ENCODE peak calls at places on chromosomes 7 and 10, in six cellular contexts. X is prostate gland, K is Peyer's patch, O is adrenal gland, B is A549, R is gastrocnemius medialis. G is an unnamed sample.

GRCh38 chr7:157587051-157587450 is 250.2 kb downstream of the DNAJB6 start:
- DNase-seq in O (no peak), B (no peak), K (no peak), X (no peak), R (no peak), G (no peak)

GRCh38 chr7:81583090-81583489 is 186.8 kb downstream of the HGF start:
- DNase-seq in X (no peak), R (no peak), K (no peak), O (no peak), B (no peak), G (no peak)

GRCh38 chr10:132521466-132522102 is 16.0 kb upstream of the INPP5A start:
- DNase-seq in O (peak; percentile 20), R (no peak), K (no peak), X (no peak), B (no peak), G (no peak)

GRCh38 chr7:79615466-79615865 is 162.0 kb upstream of the MAGI2 start:
- DNase-seq in O (no peak), X (no peak), B (no peak), K (no peak), R (no peak), G (no peak)

GRCh38 chr10:67760272-67760671 is 64.3 kb upstream of the CTNNA3 start:
- DNase-seq in X (no peak), K (no peak), O (no peak), B (no peak), R (no peak), G (no peak)

GRCh38 chr7:102426268-102427031 is 6.9 kb upstream of the ORAI2 start:
- DNase-seq in K (peak; percentile 87), O (no peak), B (no peak), R (no peak), X (no peak), G (no peak)

GRCh38 chr7:104976966-104977636 is 36.9 kb upstream of the KMT2E start:
- DNase-seq in R (no peak), O (no peak), B (no peak), K (no peak), X (no peak), G (no peak)

GRCh38 chr10:12726971-12727831 is 274.3 kb downstream of the CCDC3 start:
- DNase-seq in O (no peak), K (no peak), X (no peak), B (no peak), R (no peak), G (no peak)

GRCh38 chr10:12973149-12973718 is 28.3 kb downstream of the CCDC3 start:
- DNase-seq in K (no peak), X (no peak), R (no peak), B (no peak), O (no peak), G (no peak)

GRCh38 chr10:47164126-47164799 is 135.7 kb upstream of the GDF10 start:
- DNase-seq in K (no peak), B (peak; percentile 11), R (no peak), O (no peak), X (no peak), G (no peak)

GRCh38 chr10:47165168-47165710 is 134.8 kb upstream of the GDF10 start:
- DNase-seq in K (no peak), R (no peak), O (no peak), X (no peak), B (no peak), G (no peak)

GRCh38 chr10:47164800-47165128 is 135.2 kb upstream of the GDF10 start:
- DNase-seq in X (no peak), B (no peak), O (no peak), R (no peak), K (no peak), G (no peak)

GRCh38 chr10:47166405-47166777 is 133.6 kb upstream of the GDF10 start:
- DNase-seq in B (no peak), K (no peak), O (no peak), R (no peak), X (no peak), G (peak; percentile 17)

GRCh38 chr10:47165711-47166404 is 134.1 kb upstream of the GDF10 start:
- DNase-seq in X (peak; percentile 22), K (peak; percentile 46), R (peak; percentile 29), O (peak; percentile 49), B (no peak), G (peak; percentile 36)
- H3K4me3 ChIP-seq in X (peak overlapping the region; percentile 22), K (peak overlapping the region; percentile 32), R (peak overlapping the region; percentile 7), O (no peak overlapping the region), B (no peak overlapping the region), G (peak overlapping the region; percentile 15)

GRCh38 chr7:64307254-64308018 is 6.3 kb upstream of the ZNF736 start:
- DNase-seq in B (no peak), K (peak; percentile 96), R (peak; percentile 81), X (peak; percentile 96), O (peak; percentile 96), G (peak; percentile 97)
- TF ChIP-seq POLR2A in B (no peak), K (peak; percentile 52), R (peak; percentile 33), X (peak; percentile 57), O (peak; percentile 11), G (no peak)

DNA sequence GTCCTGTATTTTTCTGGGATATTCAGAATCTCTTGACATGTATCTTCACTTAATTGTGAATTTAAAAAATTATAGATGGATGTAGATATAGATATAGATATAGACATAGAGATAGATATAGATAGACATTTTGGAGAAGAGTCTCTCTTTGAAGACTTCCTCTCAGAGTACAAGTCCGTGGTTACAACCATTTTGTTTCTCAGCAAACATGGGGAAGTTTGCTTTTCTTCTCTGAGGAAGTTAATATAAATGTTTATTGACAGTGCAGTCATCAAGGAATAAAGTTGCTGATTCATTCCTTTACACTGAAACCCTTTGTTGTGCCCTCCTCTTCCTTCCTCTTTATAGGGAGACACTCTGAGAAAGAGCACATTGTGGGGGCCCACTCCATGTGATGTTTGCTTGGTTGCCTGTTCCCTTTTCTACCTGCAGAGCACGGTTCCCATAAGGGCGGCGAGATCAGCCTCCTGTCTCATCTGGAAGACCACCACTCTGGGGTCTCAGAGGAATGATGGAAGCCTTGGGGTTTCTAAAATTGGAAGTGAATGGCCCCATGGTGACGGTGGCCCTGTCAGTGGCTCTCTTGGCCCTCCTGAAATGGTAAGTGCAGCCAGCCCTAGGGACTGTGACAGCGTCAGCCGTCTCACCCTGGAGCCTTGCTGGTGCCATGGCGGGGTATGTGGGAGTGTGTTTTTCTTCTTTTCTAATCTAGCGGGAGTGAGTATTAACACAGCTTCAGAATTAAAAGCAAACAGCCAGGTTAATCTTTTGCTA is at the start of gene TBXAS1:
- DNase-seq in O (no peak), K (peak; percentile 76), R (no peak), X (peak; percentile 7), B (peak; percentile 19), G (peak; percentile 20)
- H3K4me3 ChIP-seq in O (peak within 1 kb of the TSS; percentile 9), K (peak within 1 kb of the TSS; percentile 30), R (no peak within 1 kb of the TSS), X (peak within 1 kb of the TSS; percentile 17), B (peak within 1 kb of the TSS; percentile 11), G (no peak within 1 kb of the TSS)

DNA sequence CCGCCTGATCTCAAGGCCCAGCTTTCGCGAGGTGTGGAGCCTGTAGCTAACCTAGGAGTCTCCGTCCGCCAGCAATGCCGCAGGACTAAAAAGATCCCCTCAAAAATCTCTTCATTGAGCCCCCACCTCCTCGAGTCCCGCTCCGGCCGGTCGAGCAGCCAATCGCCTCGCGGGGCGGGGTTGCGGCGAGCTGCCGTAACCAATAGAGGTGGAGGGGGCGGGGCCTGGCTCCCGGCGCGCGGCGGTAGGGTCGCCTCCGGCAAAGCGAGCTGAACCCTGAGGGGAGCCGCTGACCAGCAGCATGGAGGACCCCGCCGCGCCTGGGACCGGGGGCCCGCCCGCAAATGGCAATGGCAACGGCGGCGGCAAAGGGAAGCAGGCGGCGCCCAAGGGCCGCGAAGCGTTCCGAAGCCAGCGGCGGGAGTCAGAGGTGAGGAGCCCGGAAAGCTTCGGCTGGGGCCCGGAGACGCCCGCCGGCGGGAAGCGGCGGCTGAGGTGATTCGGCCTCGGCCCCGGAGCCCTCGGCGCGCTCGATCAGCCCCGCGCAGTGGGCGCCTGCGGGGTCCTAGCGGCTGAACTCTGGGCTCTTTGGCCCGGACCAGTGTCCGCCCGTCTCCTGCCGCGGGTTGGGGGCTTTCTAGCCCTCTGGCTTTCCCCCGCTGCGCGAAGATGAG is at the start of gene STRIP2:
- DNase-seq in X (peak; percentile 87), K (peak; percentile 93), R (peak; percentile 89), O (peak; percentile 90), B (peak; percentile 94), G (peak; percentile 97)
- TF ChIP-seq POLR2A in X (peak; percentile 65), K (no peak), R (peak; percentile 96), O (no peak), B (peak; percentile 37), G (no peak)

GRCh38 chr7:10779465-10780399 is 193.9 kb upstream of the PHF14 start:
- DNase-seq in B (no peak), X (no peak), R (no peak), O (no peak), K (no peak), G (peak; percentile 72)

DNA sequence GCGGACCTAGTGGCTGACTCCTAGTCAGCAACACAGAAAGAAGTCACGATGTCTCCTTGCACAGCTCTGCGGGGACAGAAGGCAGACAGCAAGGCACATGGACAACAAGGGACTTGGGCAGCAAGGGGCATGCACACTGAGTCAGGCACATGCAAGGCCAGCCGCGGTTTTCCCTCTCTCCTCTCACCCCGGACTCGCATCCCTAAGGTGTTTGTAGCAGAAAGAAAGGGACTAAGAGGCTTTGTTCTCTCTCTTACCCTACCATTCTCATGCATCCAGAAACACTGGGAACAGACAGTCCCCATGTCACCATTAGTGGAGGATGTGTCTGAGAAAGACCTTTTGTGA is 193.3 kb upstream of the PHF14 start:
- DNase-seq in X (no peak), B (no peak), O (no peak), K (no peak), R (no peak), G (peak; percentile 33)
- H3K4me3 ChIP-seq in X (no peak overlapping the region), B (no peak overlapping the region), O (no peak overlapping the region), K (no peak overlapping the region), R (no peak overlapping the region), G (peak overlapping the region; percentile 46)

GRCh38 chr10:22927163-22927562 is 690 bp upstream of the ARMC3 start:
- DNase-seq in R (no peak), B (no peak), O (no peak), X (no peak), K (no peak), G (no peak)
- TF ChIP-seq POLR2A in R (no peak), B (no peak), O (no peak), X (no peak), K (no peak), G (no peak)

GRCh38 chr7:32395168-32395567 is 95.0 kb downstream of the LSM5 start:
- DNase-seq in R (no peak), K (no peak), O (no peak), B (no peak), X (no peak), G (no peak)
- H3K4me3 ChIP-seq in R (no peak overlapping the region), K (no peak overlapping the region), O (no peak overlapping the region), B (no peak overlapping the region), X (no peak overlapping the region), G (no peak overlapping the region)

G was measured in testis.